ENCODE peak calls at places on chromosomes 3 and 15, in seven cellular contexts. One of them, this sample, is unnamed.
A peak's percentile ranks its signal among the peaks of the same experiment; 100 is the strongest.

GRCh38 chr3:60641354-60641753 is 609.9 kb downstream of the FHIT start:
- DNase-seq in gastrocnemius medialis: no peak
- DNase-seq in effector memory CD8-positive, alpha-beta T cell: no peak
- DNase-seq in astrocyte: no peak
- DNase-seq in T1000: no peak
- DNase-seq in HFF-Myc: no peak
- DNase-seq in cardiac muscle cell: no peak
- DNase-seq in this sample: no peak

GRCh38 chr15:43105077-43105769 is 615 bp downstream of the UBR1 start:
- DNase-seq in T1000: no peak
- DNase-seq in cardiac muscle cell: peak; percentile 11
- DNase-seq in effector memory CD8-positive, alpha-beta T cell: no peak
- DNase-seq in astrocyte: no peak
- DNase-seq in gastrocnemius medialis: peak; percentile 31
- DNase-seq in HFF-Myc: no peak
- DNase-seq in this sample: no peak

GRCh38 chr15:68195336-68196112 is 9.6 kb downstream of the CALML4 start:
- DNase-seq in effector memory CD8-positive, alpha-beta T cell: no peak
- DNase-seq in gastrocnemius medialis: no peak
- DNase-seq in T1000: no peak
- DNase-seq in cardiac muscle cell: no peak
- DNase-seq in HFF-Myc: no peak
- DNase-seq in astrocyte: no peak
- DNase-seq in this sample: no peak

GRCh38 chr3:147007736-147008245 is 398.6 kb downstream of the ZIC4 start:
- DNase-seq in T1000: no peak
- DNase-seq in cardiac muscle cell: no peak
- DNase-seq in gastrocnemius medialis: no peak
- DNase-seq in astrocyte: no peak
- DNase-seq in effector memory CD8-positive, alpha-beta T cell: no peak
- DNase-seq in HFF-Myc: no peak
- DNase-seq in this sample: no peak

GRCh38 chr3:30354972-30355371 is 251.4 kb upstream of the TGFBR2 start:
- DNase-seq in effector memory CD8-positive, alpha-beta T cell: no peak
- DNase-seq in T1000: no peak
- DNase-seq in gastrocnemius medialis: no peak
- DNase-seq in cardiac muscle cell: no peak
- DNase-seq in HFF-Myc: no peak
- DNase-seq in astrocyte: no peak
- DNase-seq in this sample: no peak

GRCh38 chr3:70277304-70277703 is 35.1 kb downstream of the MDFIC2 start:
- DNase-seq in effector memory CD8-positive, alpha-beta T cell: no peak
- DNase-seq in T1000: no peak
- DNase-seq in gastrocnemius medialis: no peak
- DNase-seq in HFF-Myc: no peak
- DNase-seq in cardiac muscle cell: no peak
- DNase-seq in astrocyte: no peak
- DNase-seq in this sample: no peak

GRCh38 chr15:49137861-49138260 is 17.5 kb downstream of the COPS2 start:
- DNase-seq in effector memory CD8-positive, alpha-beta T cell: no peak
- DNase-seq in HFF-Myc: no peak
- DNase-seq in T1000: no peak
- DNase-seq in astrocyte: peak; percentile 74
- DNase-seq in cardiac muscle cell: no peak
- DNase-seq in gastrocnemius medialis: no peak
- DNase-seq in this sample: no peak

GRCh38 chr3:12149029-12149428 is 9.7 kb downstream of the TIMP4 start:
- DNase-seq in HFF-Myc: no peak
- DNase-seq in cardiac muscle cell: no peak
- DNase-seq in T1000: no peak
- DNase-seq in effector memory CD8-positive, alpha-beta T cell: no peak
- DNase-seq in gastrocnemius medialis: peak; percentile 42
- DNase-seq in astrocyte: no peak
- DNase-seq in this sample: no peak

GRCh38 chr3:186828340-186828739 is 14.2 kb upstream of the ADIPOQ start:
- DNase-seq in gastrocnemius medialis: no peak
- DNase-seq in astrocyte: no peak
- DNase-seq in HFF-Myc: no peak
- DNase-seq in effector memory CD8-positive, alpha-beta T cell: no peak
- DNase-seq in T1000: no peak
- DNase-seq in cardiac muscle cell: no peak
- DNase-seq in this sample: no peak

GRCh38 chr3:66803206-66803605 is 194.9 kb upstream of the KBTBD8 start:
- DNase-seq in T1000: no peak
- DNase-seq in effector memory CD8-positive, alpha-beta T cell: no peak
- DNase-seq in gastrocnemius medialis: no peak
- DNase-seq in cardiac muscle cell: no peak
- DNase-seq in HFF-Myc: no peak
- DNase-seq in astrocyte: no peak
- DNase-seq in this sample: no peak

GRCh38 chr15:80599359-80599758 is 95.8 kb upstream of the ABHD17C start:
- DNase-seq in effector memory CD8-positive, alpha-beta T cell: no peak
- DNase-seq in T1000: no peak
- DNase-seq in cardiac muscle cell: no peak
- DNase-seq in astrocyte: peak; percentile 78
- DNase-seq in gastrocnemius medialis: no peak
- DNase-seq in HFF-Myc: peak; percentile 45
- DNase-seq in this sample: no peak

GRCh38 chr3:112489674-112490479 is 9.4 kb downstream of the BTLA start:
- DNase-seq in astrocyte: no peak
- DNase-seq in HFF-Myc: no peak
- DNase-seq in cardiac muscle cell: no peak
- DNase-seq in T1000: no peak
- DNase-seq in effector memory CD8-positive, alpha-beta T cell: no peak
- DNase-seq in gastrocnemius medialis: no peak
- DNase-seq in this sample: no peak

GRCh38 chr3:15659254-15659975 is 57.9 kb downstream of the BTD start:
- DNase-seq in gastrocnemius medialis: no peak
- DNase-seq in HFF-Myc: no peak
- DNase-seq in T1000: no peak
- DNase-seq in effector memory CD8-positive, alpha-beta T cell: no peak
- DNase-seq in astrocyte: peak; percentile 21
- DNase-seq in cardiac muscle cell: no peak
- DNase-seq in this sample: no peak

GRCh38 chr3:101072299-101072698 is 79.1 kb upstream of the ABI3BP start:
- DNase-seq in HFF-Myc: no peak
- DNase-seq in T1000: no peak
- DNase-seq in effector memory CD8-positive, alpha-beta T cell: no peak
- DNase-seq in cardiac muscle cell: no peak
- DNase-seq in astrocyte: peak; percentile 28
- DNase-seq in gastrocnemius medialis: no peak
- DNase-seq in this sample: no peak

GRCh38 chr3:111070772-111071256 is 802 bp upstream of the NECTIN3 start:
- DNase-seq in HFF-Myc: no peak
- DNase-seq in gastrocnemius medialis: no peak
- DNase-seq in effector memory CD8-positive, alpha-beta T cell: no peak
- DNase-seq in T1000: peak; percentile 9
- DNase-seq in cardiac muscle cell: no peak
- DNase-seq in astrocyte: no peak
- DNase-seq in this sample: no peak